ENCODE peak calls at places on chromosomes 12 and 14, in six cellular contexts. L, V, R, W, K and B are unnamed samples.

GRCh38 chr12:129607756-129608155 is 296.1 kb downstream of the TMEM132D start:
- DNase-seq in L (no peak), V (no peak), R (no peak), W (no peak), K (no peak), B (no peak)

GRCh38 chr12:97716356-97716755 is 253.8 kb downstream of the RMST start:
- DNase-seq in L (no peak), V (no peak), R (no peak), W (no peak), K (no peak), B (no peak)

GRCh38 chr14:68047910-68048309 is 228.3 kb downstream of the RAD51B start:
- DNase-seq in L (no peak), V (no peak), R (no peak), W (no peak), K (no peak), B (peak)

GRCh38 chr14:47590763-47591162 is 84.6 kb downstream of the MDGA2 start:
- DNase-seq in L (no peak), V (no peak), R (no peak), W (no peak), K (no peak), B (no peak)

GRCh38 chr14:32028599-32028998 is 48.5 kb upstream of the ARHGAP5 start:
- DNase-seq in L (no peak), V (no peak), R (no peak), W (no peak), K (no peak), B (no peak)

GRCh38 chr12:57208946-57209282 is 7.7 kb upstream of the NXPH4 start:
- DNase-seq in L (no peak), V (no peak), R (peak), W (no peak), K (no peak), B (no peak)

GRCh38 chr12:107027304-107028053 is 40.5 kb upstream of the MTERF2 start:
- DNase-seq in L (peak), V (no peak), R (no peak), W (no peak), K (no peak), B (peak)

GRCh38 chr12:88420460-88420859 is 159.8 kb downstream of the KITLG start:
- DNase-seq in L (no peak), V (no peak), R (no peak), W (no peak), K (no peak), B (peak)

GRCh38 chr14:84084056-84084590 is 1445.8 kb upstream of the FLRT2 start:
- DNase-seq in L (no peak), V (no peak), R (no peak), W (no peak), K (no peak), B (no peak)

GRCh38 chr12:56633465-56634241 is 3.5 kb upstream of the BAZ2A start:
- DNase-seq in L (no peak), V (no peak), R (no peak), W (no peak), K (no peak), B (no peak)

GRCh38 chr12:113232787-113233585 is 11.7 kb downstream of the TPCN1 start:
- DNase-seq in L (no peak), V (no peak), R (peak), W (no peak), K (peak), B (no peak)

GRCh38 chr14:72053662-72054061 is 121.4 kb downstream of the RGS6 start:
- DNase-seq in L (no peak), V (no peak), R (no peak), W (no peak), K (no peak), B (no peak)

GRCh38 chr14:56422703-56423213 is 156.8 kb upstream of the TMEM260 start:
- DNase-seq in L (peak), V (peak), R (peak), W (peak), K (peak), B (peak)

GRCh38 chr14:37709419-37710195 is 114.2 kb downstream of the TTC6 start:
- DNase-seq in L (no peak), V (no peak), R (no peak), W (no peak), K (no peak), B (no peak)

GRCh38 chr12:49671051-49671765 is 36.0 kb downstream of the FMNL3 start:
- DNase-seq in L (no peak), V (no peak), R (no peak), W (no peak), K (peak), B (no peak)

GRCh38 chr12:27709932-27710591 is 570 bp upstream of the MRPS35 start:
- DNase-seq in L (peak), V (no peak), R (no peak), W (no peak), K (no peak), B (peak)

GRCh38 chr14:89351364-89351957 is 65.6 kb downstream of the FOXN3 start:
- DNase-seq in L (peak), V (peak), R (peak), W (no peak), K (no peak), B (no peak)

GRCh38 chr12:121461048-121461447 is 61.1 kb downstream of the RNF34 start:
- DNase-seq in L (no peak), V (no peak), R (no peak), W (no peak), K (no peak), B (no peak)

GRCh38 chr14:88786715-88787114 is 6.0 kb downstream of the EML5 start:
- DNase-seq in L (no peak), V (no peak), R (no peak), W (no peak), K (no peak), B (no peak)

GRCh38 chr14:96424104-96424989 is 32.4 kb downstream of the AK7 start:
- DNase-seq in L (peak), V (no peak), R (peak), W (no peak), K (no peak), B (peak)

GRCh38 chr14:103204852-103205540 is 81.7 kb downstream of the TNFAIP2 start:
- DNase-seq in L (no peak), V (no peak), R (no peak), W (no peak), K (peak), B (no peak)

GRCh38 chr14:30131698-30132097 is 204.1 kb upstream of the PRKD1 start:
- DNase-seq in L (no peak), V (no peak), R (no peak), W (no peak), K (no peak), B (no peak)

GRCh38 chr12:89051065-89051677 is 301.1 kb downstream of the DUSP6 start:
- DNase-seq in L (peak), V (no peak), R (peak), W (no peak), K (no peak), B (peak)

GRCh38 chr14:94685681-94686485 is 73.7 kb downstream of the SERPINA3 start:
- DNase-seq in L (no peak), V (no peak), R (no peak), W (no peak), K (peak), B (no peak)

GRCh38 chr12:63844391-63845341 is at the start of gene SRGAP1:
- DNase-seq in L (peak), V (peak), R (peak), W (peak), K (peak), B (peak)
- TF ChIP-seq POLR2A in L (peak), V (no peak), R (no peak), W (no peak), K (no peak), B (peak)

DNA sequence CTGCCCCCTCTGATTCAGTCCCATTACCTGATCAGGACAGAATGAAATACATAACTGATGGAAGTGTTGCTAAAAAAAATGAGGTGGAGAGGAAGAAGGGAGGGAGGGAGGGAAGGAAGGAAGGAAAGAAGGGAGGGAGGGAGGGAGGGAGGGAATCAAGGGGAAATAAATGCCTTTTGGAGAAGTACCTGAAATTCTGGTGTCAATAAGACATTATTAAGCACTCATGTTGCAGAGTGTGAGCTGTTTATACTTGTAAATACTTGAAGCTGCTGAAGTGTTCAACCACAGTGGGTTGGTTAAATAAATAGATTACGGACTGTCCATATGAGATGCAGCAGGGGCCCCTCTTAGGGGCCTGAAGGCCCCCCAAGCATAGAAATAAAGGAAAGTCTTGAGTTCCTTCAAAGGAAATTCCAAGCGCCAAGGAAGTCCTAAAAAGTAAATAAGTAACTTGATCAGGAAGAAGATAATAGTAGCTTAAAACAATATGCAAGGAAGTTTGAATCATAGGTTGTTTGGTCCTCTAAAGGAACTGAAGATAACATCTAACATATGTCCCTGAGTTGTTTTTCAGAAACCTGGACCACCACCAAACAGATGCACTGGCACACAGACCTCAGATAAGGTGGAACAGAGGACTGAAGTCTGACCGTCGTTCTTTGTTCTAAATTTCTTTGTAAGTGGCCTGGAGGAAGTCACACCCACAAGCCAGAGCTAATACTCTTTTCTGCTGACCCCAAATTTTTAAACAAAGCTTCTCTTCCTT is 110.8 kb downstream of the SEC23A start:
- DNase-seq in L (no peak), V (no peak), R (peak), W (no peak), K (no peak), B (no peak)
- TF ChIP-seq POLR2A in L (no peak), V (no peak), R (no peak), W (no peak), K (no peak), B (no peak)

GRCh38 chr12:4161718-4162117 is 111.8 kb upstream of the CCND2 start:
- DNase-seq in L (no peak), V (no peak), R (no peak), W (no peak), K (no peak), B (no peak)

GRCh38 chr12:4169522-4169921 is 104.0 kb upstream of the CCND2 start:
- DNase-seq in L (no peak), V (no peak), R (no peak), W (no peak), K (no peak), B (no peak)

GRCh38 chr12:4168041-4168440 is 105.5 kb upstream of the CCND2 start:
- DNase-seq in L (no peak), V (no peak), R (no peak), W (no peak), K (no peak), B (no peak)

GRCh38 chr12:4160314-4161040 is 113.1 kb upstream of the CCND2 start:
- DNase-seq in L (no peak), V (no peak), R (no peak), W (no peak), K (no peak), B (no peak)

GRCh38 chr12:4164591-4165558 is 108.7 kb upstream of the CCND2 start:
- DNase-seq in L (no peak), V (no peak), R (peak), W (no peak), K (peak), B (peak)
- TF ChIP-seq POLR2A in L (no peak), V (no peak), R (no peak), W (no peak), K (no peak), B (peak)

GRCh38 chr12:94184995-94185711 is 36.8 kb downstream of the PLXNC1 start:
- DNase-seq in L (no peak), V (no peak), R (no peak), W (no peak), K (no peak), B (no peak)

GRCh38 chr12:94183702-94184379 is 35.5 kb downstream of the PLXNC1 start:
- DNase-seq in L (no peak), V (no peak), R (no peak), W (no peak), K (no peak), B (no peak)

GRCh38 chr12:94187351-94187750 is 39.0 kb downstream of the PLXNC1 start:
- DNase-seq in L (no peak), V (no peak), R (no peak), W (no peak), K (no peak), B (no peak)

GRCh38 chr12:94186461-94187237 is 38.3 kb downstream of the PLXNC1 start:
- DNase-seq in L (peak), V (peak), R (peak), W (peak), K (peak), B (no peak)

GRCh38 chr12:94185801-94186200 is 37.4 kb downstream of the PLXNC1 start:
- DNase-seq in L (no peak), V (no peak), R (no peak), W (no peak), K (no peak), B (no peak)
- TF ChIP-seq POLR2A in L (no peak), V (no peak), R (no peak), W (no peak), K (no peak), B (no peak)

GRCh38 chr12:9751204-9752144 is 9.2 kb downstream of the CD69 start:
- DNase-seq in L (no peak), V (no peak), R (no peak), W (no peak), K (no peak), B (peak)
- TF ChIP-seq POLR2A in L (no peak), V (no peak), R (no peak), W (no peak), K (no peak), B (no peak)

DNA sequence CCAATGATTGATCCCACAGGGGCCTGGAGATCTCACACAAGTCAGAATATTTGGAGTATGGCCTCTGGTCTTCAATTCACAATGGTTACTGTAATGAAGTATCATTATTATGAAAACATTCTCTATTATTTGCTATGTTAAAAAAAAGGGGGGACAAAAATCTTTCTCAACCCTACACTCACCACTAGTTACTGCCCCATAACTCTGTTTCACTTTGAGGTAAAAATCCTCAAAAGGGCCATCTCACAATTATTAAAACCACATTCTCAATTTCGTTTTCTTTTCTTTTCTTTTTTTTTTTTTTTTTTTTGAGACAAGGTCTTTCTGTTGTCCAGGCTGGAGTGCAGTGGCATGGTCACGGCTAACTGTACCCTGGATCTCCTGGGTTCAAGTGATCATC is 59.6 kb upstream of the KCNC2 start:
- DNase-seq in L (no peak), V (no peak), R (no peak), W (no peak), K (no peak), B (no peak)
- TF ChIP-seq POLR2A in L (no peak), V (no peak), R (no peak), W (no peak), K (no peak), B (no peak)

GRCh38 chr12:119681953-119682352 is 14.0 kb downstream of the PRKAB1 start:
- DNase-seq in L (no peak), V (no peak), R (no peak), W (no peak), K (no peak), B (no peak)
- TF ChIP-seq POLR2A in L (no peak), V (no peak), R (no peak), W (no peak), K (no peak), B (no peak)

DNA sequence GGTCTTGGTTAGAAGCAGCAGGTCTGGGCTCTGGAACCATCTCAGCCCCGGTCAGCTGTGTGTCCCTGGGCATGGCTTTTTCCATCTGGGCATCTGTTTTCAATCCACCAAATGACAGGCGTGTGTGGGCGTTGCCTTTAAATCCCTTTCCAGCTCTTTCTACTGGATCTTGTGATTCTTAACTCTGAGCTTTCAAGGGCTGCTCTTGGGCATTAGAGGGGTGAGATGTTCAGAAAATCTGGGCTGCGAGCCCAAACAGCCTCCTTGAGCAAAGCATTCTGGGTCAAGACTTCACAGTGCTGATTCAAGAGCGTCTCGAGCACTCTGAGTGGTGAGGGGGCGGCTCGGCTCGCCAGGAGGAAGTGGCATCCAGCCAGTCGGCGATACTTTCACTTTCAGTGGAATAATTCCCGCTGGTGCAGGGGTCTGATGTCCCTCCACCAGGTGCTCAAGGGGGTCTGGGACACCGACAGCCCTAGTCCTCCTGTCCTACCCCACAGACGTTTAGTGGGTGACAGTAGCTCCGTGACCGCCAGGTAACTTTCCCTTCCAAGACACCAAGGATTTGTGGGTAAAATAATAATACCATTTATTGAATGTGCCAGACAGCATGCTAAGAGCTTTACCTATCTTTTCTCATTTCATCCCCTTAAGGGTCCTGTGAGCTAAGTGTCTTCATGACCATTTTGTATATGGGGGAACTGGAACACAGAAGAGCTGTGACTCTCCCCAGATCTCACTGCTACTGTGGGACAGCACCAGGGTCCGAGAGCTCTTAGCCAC is 114.0 kb downstream of the PLXNC1 start:
- DNase-seq in L (peak), V (peak), R (peak), W (peak), K (peak), B (peak)
- TF ChIP-seq POLR2A in L (peak), V (peak), R (no peak), W (no peak), K (no peak), B (no peak)